ENCODE peak calls at places on chromosomes 4 and X, in six cellular contexts. N is fibroblast of mammary gland, B is SHP77 treated with DMSO at 0.1 percent for 48 hours, O is posterior vena cava, P is activated T-cell treated with anti-CD3 and anti-CD28 coated beads for 1 hour, X is AG09319. I is an unnamed sample.

GRCh38 chrX:91434351-91435168 is at the start of gene PABPC5:
- DNase-seq in P (no peak), B (no peak), X (peak), O (peak), N (peak), I (peak)

GRCh38 chrX:84161641-84162040 is 26.4 kb downstream of the RPS6KA6 start:
- DNase-seq in N (no peak), O (no peak), P (no peak), B (no peak), X (no peak), I (no peak)

GRCh38 chr4:46931981-46932380 is 22.9 kb upstream of the COX7B2 start:
- DNase-seq in O (no peak), N (peak), P (no peak), B (no peak), X (no peak), I (no peak)

GRCh38 chrX:104660092-104660491 is 94.1 kb downstream of the IL1RAPL2 start:
- DNase-seq in B (no peak), X (no peak), O (no peak), N (no peak), P (no peak), I (no peak)

GRCh38 chr4:113901994-113902787 is 77.3 kb downstream of the ARSJ start:
- DNase-seq in P (peak), X (no peak), O (no peak), B (no peak), N (no peak), I (no peak)

GRCh38 chr4:95263391-95263790 is 285.4 kb downstream of the UNC5C start:
- DNase-seq in B (no peak), P (no peak), O (no peak), N (no peak), X (no peak), I (no peak)

GRCh38 chr4:168781341-168781740 is 228.7 kb downstream of the CBR4 start:
- DNase-seq in P (no peak), O (no peak), X (no peak), N (no peak), B (no peak), I (no peak)

GRCh38 chrX:152155766-152156310 is 17.5 kb upstream of the MAGEA10 start:
- DNase-seq in X (no peak), P (no peak), B (no peak), O (no peak), N (peak), I (no peak)

GRCh38 chr4:94976371-94977011 is 218.7 kb downstream of the BMPR1B start:
- DNase-seq in P (no peak), B (no peak), N (peak), O (no peak), X (no peak), I (peak)

I was measured in fibroblast of the conjunctiva.